ENCODE peak calls at places on chromosome 16, in nine cellular contexts. One of them, this sample, is unnamed.

GRCh38 chr16:1677942-1678499 is at the start of gene JPT2:
- DNase-seq in central memory CD4-positive, alpha-beta T cell: peak
- DNase-seq in cardiac muscle cell: peak
- DNase-seq in HuH-7: peak
- DNase-seq in iris pigment epithelial cell: peak
- DNase-seq in endothelial cell of umbilical vein: peak
- DNase-seq in right lobe of liver: peak
- DNase-seq in lower lobe of right lung: peak
- DNase-seq in NCI-H510A: peak
- DNase-seq in this sample: peak

GRCh38 chr16:68592466-68593337 is 52.4 kb upstream of the CDH3 start:
- DNase-seq in central memory CD4-positive, alpha-beta T cell: peak
- DNase-seq in cardiac muscle cell: no peak
- DNase-seq in HuH-7: no peak
- DNase-seq in iris pigment epithelial cell: peak
- DNase-seq in endothelial cell of umbilical vein: peak
- DNase-seq in right lobe of liver: no peak
- DNase-seq in lower lobe of right lung: no peak
- DNase-seq in NCI-H510A: no peak
- DNase-seq in this sample: no peak

GRCh38 chr16:83113317-83113716 is 486.5 kb downstream of the CDH13 start:
- DNase-seq in central memory CD4-positive, alpha-beta T cell: no peak
- DNase-seq in cardiac muscle cell: peak
- DNase-seq in HuH-7: peak
- DNase-seq in iris pigment epithelial cell: peak
- DNase-seq in endothelial cell of umbilical vein: peak
- DNase-seq in right lobe of liver: no peak
- DNase-seq in lower lobe of right lung: no peak
- DNase-seq in NCI-H510A: no peak
- DNase-seq in this sample: no peak

GRCh38 chr16:81189100-81189664 is 49.3 kb upstream of the BCO1 start:
- DNase-seq in central memory CD4-positive, alpha-beta T cell: no peak
- DNase-seq in cardiac muscle cell: peak
- DNase-seq in HuH-7: no peak
- DNase-seq in iris pigment epithelial cell: peak
- DNase-seq in endothelial cell of umbilical vein: no peak
- DNase-seq in right lobe of liver: no peak
- DNase-seq in lower lobe of right lung: peak
- DNase-seq in NCI-H510A: no peak
- DNase-seq in this sample: no peak

GRCh38 chr16:20626971-20627370 is 50.8 kb upstream of the ACSM2B start:
- DNase-seq in central memory CD4-positive, alpha-beta T cell: no peak
- DNase-seq in cardiac muscle cell: no peak
- DNase-seq in HuH-7: no peak
- DNase-seq in iris pigment epithelial cell: no peak
- DNase-seq in endothelial cell of umbilical vein: no peak
- DNase-seq in right lobe of liver: no peak
- DNase-seq in lower lobe of right lung: no peak
- DNase-seq in NCI-H510A: no peak
- DNase-seq in this sample: no peak

GRCh38 chr16:67163164-67163902 is 1.2 kb upstream of the HSF4 start:
- DNase-seq in central memory CD4-positive, alpha-beta T cell: peak
- DNase-seq in cardiac muscle cell: peak
- DNase-seq in HuH-7: no peak
- DNase-seq in iris pigment epithelial cell: peak
- DNase-seq in endothelial cell of umbilical vein: peak
- DNase-seq in right lobe of liver: no peak
- DNase-seq in lower lobe of right lung: no peak
- DNase-seq in NCI-H510A: no peak
- DNase-seq in this sample: no peak

GRCh38 chr16:53071748-53072301 is 17.0 kb downstream of the CHD9 start:
- DNase-seq in central memory CD4-positive, alpha-beta T cell: no peak
- DNase-seq in cardiac muscle cell: no peak
- DNase-seq in HuH-7: no peak
- DNase-seq in iris pigment epithelial cell: no peak
- DNase-seq in endothelial cell of umbilical vein: peak
- DNase-seq in right lobe of liver: peak
- DNase-seq in lower lobe of right lung: peak
- DNase-seq in NCI-H510A: no peak
- DNase-seq in this sample: no peak

GRCh38 chr16:11621920-11622651 is 35.4 kb upstream of the LITAF start:
- DNase-seq in central memory CD4-positive, alpha-beta T cell: peak
- DNase-seq in cardiac muscle cell: no peak
- DNase-seq in HuH-7: no peak
- DNase-seq in iris pigment epithelial cell: no peak
- DNase-seq in endothelial cell of umbilical vein: no peak
- DNase-seq in right lobe of liver: no peak
- DNase-seq in lower lobe of right lung: no peak
- DNase-seq in NCI-H510A: no peak
- DNase-seq in this sample: no peak

GRCh38 chr16:23398987-23399805 is 53.8 kb downstream of the COG7 start:
- DNase-seq in central memory CD4-positive, alpha-beta T cell: no peak
- DNase-seq in cardiac muscle cell: peak
- DNase-seq in HuH-7: no peak
- DNase-seq in iris pigment epithelial cell: peak
- DNase-seq in endothelial cell of umbilical vein: no peak
- DNase-seq in right lobe of liver: no peak
- DNase-seq in lower lobe of right lung: peak
- DNase-seq in NCI-H510A: no peak
- DNase-seq in this sample: no peak

GRCh38 chr16:591892-592517 is 2.1 kb downstream of the RAB40C start:
- DNase-seq in central memory CD4-positive, alpha-beta T cell: no peak
- DNase-seq in cardiac muscle cell: no peak
- DNase-seq in HuH-7: no peak
- DNase-seq in iris pigment epithelial cell: no peak
- DNase-seq in endothelial cell of umbilical vein: no peak
- DNase-seq in right lobe of liver: no peak
- DNase-seq in lower lobe of right lung: peak
- DNase-seq in NCI-H510A: no peak
- DNase-seq in this sample: no peak

GRCh38 chr16:81728435-81728834 is 50.7 kb upstream of the PLCG2 start:
- DNase-seq in central memory CD4-positive, alpha-beta T cell: no peak
- DNase-seq in cardiac muscle cell: no peak
- DNase-seq in HuH-7: no peak
- DNase-seq in iris pigment epithelial cell: no peak
- DNase-seq in endothelial cell of umbilical vein: no peak
- DNase-seq in right lobe of liver: no peak
- DNase-seq in lower lobe of right lung: no peak
- DNase-seq in NCI-H510A: no peak
- DNase-seq in this sample: no peak

GRCh38 chr16:68079616-68080344 is 5.4 kb upstream of the NFATC3 start:
- DNase-seq in central memory CD4-positive, alpha-beta T cell: peak
- DNase-seq in cardiac muscle cell: no peak
- DNase-seq in HuH-7: peak
- DNase-seq in iris pigment epithelial cell: peak
- DNase-seq in endothelial cell of umbilical vein: peak
- DNase-seq in right lobe of liver: peak
- DNase-seq in lower lobe of right lung: peak
- DNase-seq in NCI-H510A: no peak
- DNase-seq in this sample: no peak

GRCh38 chr16:88468289-88469129 is 15.4 kb downstream of the ZFPM1 start:
- DNase-seq in central memory CD4-positive, alpha-beta T cell: no peak
- DNase-seq in cardiac muscle cell: peak
- DNase-seq in HuH-7: peak
- DNase-seq in iris pigment epithelial cell: peak
- DNase-seq in endothelial cell of umbilical vein: peak
- DNase-seq in right lobe of liver: peak
- DNase-seq in lower lobe of right lung: no peak
- DNase-seq in NCI-H510A: no peak
- DNase-seq in this sample: no peak

GRCh38 chr16:72969812-72970211 is 78.1 kb downstream of the ZFHX3 start:
- DNase-seq in central memory CD4-positive, alpha-beta T cell: no peak
- DNase-seq in cardiac muscle cell: no peak
- DNase-seq in HuH-7: no peak
- DNase-seq in iris pigment epithelial cell: no peak
- DNase-seq in endothelial cell of umbilical vein: no peak
- DNase-seq in right lobe of liver: no peak
- DNase-seq in lower lobe of right lung: no peak
- DNase-seq in NCI-H510A: no peak
- DNase-seq in this sample: no peak

GRCh38 chr16:49621240-49622083 is 234.4 kb downstream of the ZNF423 start:
- DNase-seq in central memory CD4-positive, alpha-beta T cell: no peak
- DNase-seq in cardiac muscle cell: peak
- DNase-seq in HuH-7: no peak
- DNase-seq in iris pigment epithelial cell: no peak
- DNase-seq in endothelial cell of umbilical vein: no peak
- DNase-seq in right lobe of liver: no peak
- DNase-seq in lower lobe of right lung: no peak
- DNase-seq in NCI-H510A: no peak
- DNase-seq in this sample: no peak

GRCh38 chr16:89422527-89422904 is 67.8 kb downstream of the ANKRD11 start:
- DNase-seq in central memory CD4-positive, alpha-beta T cell: no peak
- DNase-seq in cardiac muscle cell: no peak
- DNase-seq in HuH-7: no peak
- DNase-seq in iris pigment epithelial cell: peak
- DNase-seq in endothelial cell of umbilical vein: peak
- DNase-seq in right lobe of liver: no peak
- DNase-seq in lower lobe of right lung: no peak
- DNase-seq in NCI-H510A: no peak
- DNase-seq in this sample: peak

GRCh38 chr16:78230832-78231231 is 131.4 kb downstream of the WWOX start:
- DNase-seq in central memory CD4-positive, alpha-beta T cell: no peak
- DNase-seq in cardiac muscle cell: no peak
- DNase-seq in HuH-7: no peak
- DNase-seq in iris pigment epithelial cell: no peak
- DNase-seq in endothelial cell of umbilical vein: peak
- DNase-seq in right lobe of liver: no peak
- DNase-seq in lower lobe of right lung: no peak
- DNase-seq in NCI-H510A: no peak
- DNase-seq in this sample: no peak

GRCh38 chr16:30121741-30122620 is 1.0 kb downstream of the MAPK3 start:
- DNase-seq in central memory CD4-positive, alpha-beta T cell: no peak
- DNase-seq in cardiac muscle cell: no peak
- DNase-seq in HuH-7: no peak
- DNase-seq in iris pigment epithelial cell: peak
- DNase-seq in endothelial cell of umbilical vein: peak
- DNase-seq in right lobe of liver: peak
- DNase-seq in lower lobe of right lung: peak
- DNase-seq in NCI-H510A: no peak
- DNase-seq in this sample: no peak

GRCh38 chr16:85491798-85492616 is 121.1 kb upstream of the GSE1 start:
- DNase-seq in central memory CD4-positive, alpha-beta T cell: no peak
- DNase-seq in cardiac muscle cell: peak
- DNase-seq in HuH-7: peak
- DNase-seq in iris pigment epithelial cell: peak
- DNase-seq in endothelial cell of umbilical vein: no peak
- DNase-seq in right lobe of liver: peak
- DNase-seq in lower lobe of right lung: peak
- DNase-seq in NCI-H510A: no peak
- DNase-seq in this sample: no peak

GRCh38 chr16:46801428-46802049 is 29.4 kb downstream of the C16orf87 start:
- DNase-seq in central memory CD4-positive, alpha-beta T cell: no peak
- DNase-seq in cardiac muscle cell: peak
- DNase-seq in HuH-7: no peak
- DNase-seq in iris pigment epithelial cell: no peak
- DNase-seq in endothelial cell of umbilical vein: peak
- DNase-seq in right lobe of liver: no peak
- DNase-seq in lower lobe of right lung: no peak
- DNase-seq in NCI-H510A: no peak
- DNase-seq in this sample: no peak

GRCh38 chr16:87926246-87927194 is 9.8 kb downstream of the CA5A start:
- DNase-seq in central memory CD4-positive, alpha-beta T cell: no peak
- DNase-seq in cardiac muscle cell: no peak
- DNase-seq in HuH-7: no peak
- DNase-seq in iris pigment epithelial cell: no peak
- DNase-seq in endothelial cell of umbilical vein: no peak
- DNase-seq in right lobe of liver: no peak
- DNase-seq in lower lobe of right lung: peak
- DNase-seq in NCI-H510A: peak
- DNase-seq in this sample: no peak

GRCh38 chr16:75138233-75138632 is 10.1 kb upstream of the ZFP1 start:
- DNase-seq in central memory CD4-positive, alpha-beta T cell: no peak
- DNase-seq in cardiac muscle cell: no peak
- DNase-seq in HuH-7: no peak
- DNase-seq in iris pigment epithelial cell: no peak
- DNase-seq in endothelial cell of umbilical vein: no peak
- DNase-seq in right lobe of liver: no peak
- DNase-seq in lower lobe of right lung: no peak
- DNase-seq in NCI-H510A: no peak
- DNase-seq in this sample: no peak

GRCh38 chr16:49674255-49674980 is 181.5 kb downstream of the ZNF423 start:
- DNase-seq in central memory CD4-positive, alpha-beta T cell: no peak
- DNase-seq in cardiac muscle cell: no peak
- DNase-seq in HuH-7: no peak
- DNase-seq in iris pigment epithelial cell: no peak
- DNase-seq in endothelial cell of umbilical vein: no peak
- DNase-seq in right lobe of liver: no peak
- DNase-seq in lower lobe of right lung: no peak
- DNase-seq in NCI-H510A: no peak
- DNase-seq in this sample: no peak

GRCh38 chr16:30651124-30652004 is 604 bp downstream of the PRR14 start:
- DNase-seq in central memory CD4-positive, alpha-beta T cell: peak
- DNase-seq in cardiac muscle cell: peak
- DNase-seq in HuH-7: peak
- DNase-seq in iris pigment epithelial cell: peak
- DNase-seq in endothelial cell of umbilical vein: peak
- DNase-seq in right lobe of liver: peak
- DNase-seq in lower lobe of right lung: peak
- DNase-seq in NCI-H510A: peak
- DNase-seq in this sample: no peak

This sample was measured in HS-5.